ENCODE peak calls at places on chromosomes 16 and 17, in six cellular contexts. One of them, this sample, is unnamed.

GRCh38 chr16:67517661-67518423 is 10.8 kb upstream of the RIPOR1 start:
- DNase-seq in skeletal muscle cell: no peak
- DNase-seq in foreskin fibroblast: no peak
- DNase-seq in nephron progenitor cell: no peak
- DNase-seq in heart right ventricle: no peak
- DNase-seq in T-helper 9 cell: no peak
- DNase-seq in this sample: no peak

GRCh38 chr16:16027728-16028310 is 78.4 kb downstream of the ABCC1 start:
- DNase-seq in skeletal muscle cell: no peak
- DNase-seq in foreskin fibroblast: no peak
- DNase-seq in T-helper 9 cell: no peak
- DNase-seq in heart right ventricle: no peak
- DNase-seq in nephron progenitor cell: no peak
- DNase-seq in this sample: no peak

GRCh38 chr17:35865412-35866355 is 3.0 kb downstream of the HEATR9 start:
- DNase-seq in T-helper 9 cell: no peak
- DNase-seq in foreskin fibroblast: peak
- DNase-seq in heart right ventricle: no peak
- DNase-seq in skeletal muscle cell: no peak
- DNase-seq in nephron progenitor cell: no peak
- DNase-seq in this sample: no peak

GRCh38 chr17:44522883-44523671 is 19.9 kb upstream of the GPATCH8 start:
- DNase-seq in heart right ventricle: peak
- DNase-seq in nephron progenitor cell: peak
- DNase-seq in foreskin fibroblast: peak
- DNase-seq in skeletal muscle cell: no peak
- DNase-seq in T-helper 9 cell: no peak
- DNase-seq in this sample: no peak

GRCh38 chr17:78416311-78416711 is 37.9 kb downstream of the PGS1 start:
- DNase-seq in nephron progenitor cell: no peak
- DNase-seq in skeletal muscle cell: no peak
- DNase-seq in foreskin fibroblast: no peak
- DNase-seq in heart right ventricle: no peak
- DNase-seq in T-helper 9 cell: no peak
- DNase-seq in this sample: no peak

GRCh38 chr17:15740570-15741120 is 8.6 kb downstream of the TBC1D26 start:
- DNase-seq in nephron progenitor cell: no peak
- DNase-seq in skeletal muscle cell: no peak
- DNase-seq in T-helper 9 cell: no peak
- DNase-seq in heart right ventricle: no peak
- DNase-seq in foreskin fibroblast: no peak
- DNase-seq in this sample: no peak

GRCh38 chr17:50200447-50201225 is 795 bp downstream of the COL1A1 start:
- DNase-seq in foreskin fibroblast: peak
- DNase-seq in skeletal muscle cell: no peak
- DNase-seq in T-helper 9 cell: peak
- DNase-seq in heart right ventricle: peak
- DNase-seq in nephron progenitor cell: peak
- DNase-seq in this sample: no peak

GRCh38 chr17:44909681-44910144 is 5.6 kb downstream of the GFAP start:
- DNase-seq in foreskin fibroblast: peak
- DNase-seq in skeletal muscle cell: peak
- DNase-seq in heart right ventricle: no peak
- DNase-seq in T-helper 9 cell: no peak
- DNase-seq in nephron progenitor cell: no peak
- DNase-seq in this sample: peak

GRCh38 chr17:67492824-67493490 is 115.9 kb downstream of the PITPNC1 start:
- DNase-seq in skeletal muscle cell: no peak
- DNase-seq in foreskin fibroblast: no peak
- DNase-seq in T-helper 9 cell: no peak
- DNase-seq in nephron progenitor cell: no peak
- DNase-seq in heart right ventricle: no peak
- DNase-seq in this sample: no peak

GRCh38 chr16:30977502-30977901 is 7.5 kb upstream of the HSD3B7 start:
- DNase-seq in nephron progenitor cell: no peak
- DNase-seq in heart right ventricle: no peak
- DNase-seq in skeletal muscle cell: no peak
- DNase-seq in T-helper 9 cell: no peak
- DNase-seq in foreskin fibroblast: peak
- DNase-seq in this sample: no peak

GRCh38 chr17:19386974-19387920 is at the start of gene MFAP4:
- DNase-seq in nephron progenitor cell: peak
- DNase-seq in heart right ventricle: peak
- DNase-seq in foreskin fibroblast: peak
- DNase-seq in skeletal muscle cell: peak
- DNase-seq in T-helper 9 cell: no peak
- DNase-seq in this sample: peak

This sample was measured in BJ.